ENCODE peak calls at places on chromosomes 4 and X, in eight cellular contexts. One of them, this sample, is unnamed.

GRCh38 chr4:1172971-1173757 is 781 bp upstream of the SPON2 start:
- DNase-seq in neural crest cell: no peak
- DNase-seq in HTR-8/SVneo: no peak
- DNase-seq in CD8-positive, alpha-beta T cell: no peak
- DNase-seq in COR-L47: no peak
- DNase-seq in amygdala: no peak
- DNase-seq in stimulated activated CD8-positive, alpha-beta memory T cell treated with anti-CD3 and anti-CD28 coated beads, Interleukin-2, amount 100 ng/mL, for 48 hours: no peak
- DNase-seq in NCI-H748 treated with DMSO at 0.1 percent for 48 hours: no peak
- DNase-seq in this sample: no peak

GRCh38 chrX:10526442-10526841 is 93.9 kb downstream of the MID1 start:
- DNase-seq in neural crest cell: no peak
- DNase-seq in HTR-8/SVneo: no peak
- DNase-seq in CD8-positive, alpha-beta T cell: no peak
- DNase-seq in COR-L47: no peak
- DNase-seq in amygdala: no peak
- DNase-seq in stimulated activated CD8-positive, alpha-beta memory T cell treated with anti-CD3 and anti-CD28 coated beads, Interleukin-2, amount 100 ng/mL, for 48 hours: no peak
- DNase-seq in NCI-H748 treated with DMSO at 0.1 percent for 48 hours: no peak
- DNase-seq in this sample: no peak

GRCh38 chr4:169116270-169116901 is 106.3 kb upstream of the CBR4 start:
- DNase-seq in neural crest cell: no peak
- DNase-seq in HTR-8/SVneo: no peak
- DNase-seq in CD8-positive, alpha-beta T cell: no peak
- DNase-seq in COR-L47: no peak
- DNase-seq in amygdala: no peak
- DNase-seq in stimulated activated CD8-positive, alpha-beta memory T cell treated with anti-CD3 and anti-CD28 coated beads, Interleukin-2, amount 100 ng/mL, for 48 hours: no peak
- DNase-seq in NCI-H748 treated with DMSO at 0.1 percent for 48 hours: no peak
- DNase-seq in this sample: no peak

GRCh38 chrX:5976332-5976731 is 252.3 kb downstream of the NLGN4X start:
- DNase-seq in neural crest cell: no peak
- DNase-seq in HTR-8/SVneo: no peak
- DNase-seq in CD8-positive, alpha-beta T cell: no peak
- DNase-seq in COR-L47: no peak
- DNase-seq in amygdala: no peak
- DNase-seq in stimulated activated CD8-positive, alpha-beta memory T cell treated with anti-CD3 and anti-CD28 coated beads, Interleukin-2, amount 100 ng/mL, for 48 hours: no peak
- DNase-seq in NCI-H748 treated with DMSO at 0.1 percent for 48 hours: peak; percentile 3
- DNase-seq in this sample: no peak

GRCh38 chr4:173834151-173834550 is 304.1 kb upstream of the HAND2 start:
- DNase-seq in neural crest cell: no peak
- DNase-seq in HTR-8/SVneo: no peak
- DNase-seq in CD8-positive, alpha-beta T cell: no peak
- DNase-seq in COR-L47: no peak
- DNase-seq in amygdala: no peak
- DNase-seq in stimulated activated CD8-positive, alpha-beta memory T cell treated with anti-CD3 and anti-CD28 coated beads, Interleukin-2, amount 100 ng/mL, for 48 hours: no peak
- DNase-seq in NCI-H748 treated with DMSO at 0.1 percent for 48 hours: no peak
- DNase-seq in this sample: no peak

GRCh38 chr4:7777017-7777710 is 162.5 kb downstream of the AFAP1 start:
- DNase-seq in neural crest cell: no peak
- DNase-seq in HTR-8/SVneo: no peak
- DNase-seq in CD8-positive, alpha-beta T cell: no peak
- DNase-seq in COR-L47: no peak
- DNase-seq in amygdala: no peak
- DNase-seq in stimulated activated CD8-positive, alpha-beta memory T cell treated with anti-CD3 and anti-CD28 coated beads, Interleukin-2, amount 100 ng/mL, for 48 hours: no peak
- DNase-seq in NCI-H748 treated with DMSO at 0.1 percent for 48 hours: peak; percentile 10
- DNase-seq in this sample: no peak

GRCh38 chrX:130173190-130173895 is 1.6 kb downstream of the RAB33A start:
- DNase-seq in neural crest cell: no peak
- DNase-seq in HTR-8/SVneo: no peak
- DNase-seq in CD8-positive, alpha-beta T cell: no peak
- DNase-seq in COR-L47: no peak
- DNase-seq in amygdala: no peak
- DNase-seq in stimulated activated CD8-positive, alpha-beta memory T cell treated with anti-CD3 and anti-CD28 coated beads, Interleukin-2, amount 100 ng/mL, for 48 hours: peak; percentile 19
- DNase-seq in NCI-H748 treated with DMSO at 0.1 percent for 48 hours: no peak
- DNase-seq in this sample: peak; percentile 24

GRCh38 chr4:142473218-142473959 is 372.7 kb downstream of the INPP4B start:
- DNase-seq in neural crest cell: no peak
- DNase-seq in HTR-8/SVneo: no peak
- DNase-seq in CD8-positive, alpha-beta T cell: no peak
- DNase-seq in COR-L47: peak; percentile 40
- DNase-seq in amygdala: no peak
- DNase-seq in stimulated activated CD8-positive, alpha-beta memory T cell treated with anti-CD3 and anti-CD28 coated beads, Interleukin-2, amount 100 ng/mL, for 48 hours: no peak
- DNase-seq in NCI-H748 treated with DMSO at 0.1 percent for 48 hours: no peak
- DNase-seq in this sample: no peak

GRCh38 chr4:137200322-137200721 is 332.0 kb downstream of the PCDH18 start:
- DNase-seq in neural crest cell: no peak
- DNase-seq in HTR-8/SVneo: no peak
- DNase-seq in CD8-positive, alpha-beta T cell: no peak
- DNase-seq in COR-L47: no peak
- DNase-seq in amygdala: no peak
- DNase-seq in stimulated activated CD8-positive, alpha-beta memory T cell treated with anti-CD3 and anti-CD28 coated beads, Interleukin-2, amount 100 ng/mL, for 48 hours: no peak
- DNase-seq in NCI-H748 treated with DMSO at 0.1 percent for 48 hours: no peak
- DNase-seq in this sample: no peak

GRCh38 chrX:17375631-17376380 is 806 bp downstream of the NHS start:
- DNase-seq in neural crest cell: peak; percentile 44
- DNase-seq in HTR-8/SVneo: no peak
- DNase-seq in CD8-positive, alpha-beta T cell: no peak
- DNase-seq in COR-L47: peak; percentile 23
- DNase-seq in amygdala: no peak
- DNase-seq in stimulated activated CD8-positive, alpha-beta memory T cell treated with anti-CD3 and anti-CD28 coated beads, Interleukin-2, amount 100 ng/mL, for 48 hours: no peak
- DNase-seq in NCI-H748 treated with DMSO at 0.1 percent for 48 hours: no peak
- DNase-seq in this sample: peak; percentile 6

GRCh38 chrX:10486373-10486772 is 134.0 kb downstream of the MID1 start:
- DNase-seq in neural crest cell: no peak
- DNase-seq in HTR-8/SVneo: no peak
- DNase-seq in CD8-positive, alpha-beta T cell: no peak
- DNase-seq in COR-L47: no peak
- DNase-seq in amygdala: no peak
- DNase-seq in stimulated activated CD8-positive, alpha-beta memory T cell treated with anti-CD3 and anti-CD28 coated beads, Interleukin-2, amount 100 ng/mL, for 48 hours: no peak
- DNase-seq in NCI-H748 treated with DMSO at 0.1 percent for 48 hours: no peak
- DNase-seq in this sample: no peak

GRCh38 chrX:136652822-136653723 is 5.1 kb downstream of the CD40LG start:
- DNase-seq in neural crest cell: no peak
- DNase-seq in HTR-8/SVneo: no peak
- DNase-seq in CD8-positive, alpha-beta T cell: no peak
- DNase-seq in COR-L47: no peak
- DNase-seq in amygdala: no peak
- DNase-seq in stimulated activated CD8-positive, alpha-beta memory T cell treated with anti-CD3 and anti-CD28 coated beads, Interleukin-2, amount 100 ng/mL, for 48 hours: no peak
- DNase-seq in NCI-H748 treated with DMSO at 0.1 percent for 48 hours: no peak
- DNase-seq in this sample: no peak

GRCh38 chr4:100555791-100556190 is 38.0 kb upstream of the EMCN start:
- DNase-seq in neural crest cell: no peak
- DNase-seq in HTR-8/SVneo: no peak
- DNase-seq in CD8-positive, alpha-beta T cell: no peak
- DNase-seq in COR-L47: no peak
- DNase-seq in amygdala: no peak
- DNase-seq in stimulated activated CD8-positive, alpha-beta memory T cell treated with anti-CD3 and anti-CD28 coated beads, Interleukin-2, amount 100 ng/mL, for 48 hours: no peak
- DNase-seq in NCI-H748 treated with DMSO at 0.1 percent for 48 hours: no peak
- DNase-seq in this sample: no peak

This sample was measured in heart left ventricle.